ENCODE peak calls at places on chromosomes 4 and X, in seven cellular contexts. H is AG08396, Q is pons, B is neuronal stem cell, I is uterus, L is hypothalamus, D is tibial nerve. K is an unnamed sample.

GRCh38 chr4:159174645-159175147 is 71.8 kb downstream of the RAPGEF2 start:
- DNase-seq in H (no peak), Q (no peak), B (no peak), I (no peak), L (no peak), D (no peak), K (no peak)

GRCh38 chrX:20244936-20245335 is 21.8 kb downstream of the RPS6KA3 start:
- DNase-seq in H (no peak), Q (no peak), B (no peak), I (peak; percentile 32), L (no peak), D (peak; percentile 6), K (no peak)

GRCh38 chr4:88705805-88706518 is 8.3 kb upstream of the NAP1L5 start:
- DNase-seq in H (peak; percentile 56), Q (peak; percentile 88), B (no peak), I (no peak), L (no peak), D (no peak), K (no peak)

GRCh38 chr4:107213410-107213809 is 177.3 kb upstream of the DKK2 start:
- DNase-seq in H (no peak), Q (no peak), B (no peak), I (no peak), L (no peak), D (no peak), K (no peak)

GRCh38 chrX:136219893-136220292 is 31.3 kb downstream of the MAP7D3 start:
- DNase-seq in H (no peak), Q (no peak), B (no peak), I (no peak), L (no peak), D (no peak), K (no peak)

GRCh38 chr4:145177906-145178538 is 2.4 kb downstream of the OTUD4 start:
- DNase-seq in H (no peak), Q (peak; percentile 56), B (no peak), I (no peak), L (no peak), D (peak; percentile 13), K (peak; percentile 24)

GRCh38 chr4:101019941-101020401 is 327.4 kb downstream of the PPP3CA start:
- DNase-seq in H (no peak), Q (no peak), B (no peak), I (no peak), L (no peak), D (no peak), K (no peak)

GRCh38 chr4:165208741-165209388 is 1.5 kb downstream of the KLHL2 start:
- DNase-seq in H (no peak), Q (peak; percentile 69), B (no peak), I (no peak), L (no peak), D (no peak), K (peak; percentile 27)

GRCh38 chr4:189792819-189793618 is 147.7 kb upstream of the FRG1 start:
- DNase-seq in H (peak; percentile 73), Q (peak; percentile 81), B (peak; percentile 85), I (peak; percentile 40), L (peak; percentile 26), D (peak; percentile 63), K (peak; percentile 86)

GRCh38 chrX:13387656-13388421 is 68.0 kb upstream of the ATXN3L start:
- DNase-seq in H (no peak), Q (no peak), B (no peak), I (no peak), L (no peak), D (no peak), K (no peak)

GRCh38 chr4:87530868-87531267 is 1.7 kb upstream of the SPARCL1 start:
- DNase-seq in H (no peak), Q (peak; percentile 67), B (no peak), I (peak; percentile 88), L (peak; percentile 28), D (peak; percentile 84), K (peak; percentile 61)

GRCh38 chr4:164509951-164510350 is 244.0 kb upstream of the SMIM31 start:
- DNase-seq in H (no peak), Q (no peak), B (no peak), I (no peak), L (no peak), D (no peak), K (no peak)

GRCh38 chr4:163663454-163664225 is 169.2 kb downstream of the TMA16 start:
- DNase-seq in H (no peak), Q (no peak), B (no peak), I (no peak), L (no peak), D (no peak), K (no peak)

GRCh38 chr4:54661156-54661555 is 3.4 kb downstream of the KIT start:
- DNase-seq in H (no peak), Q (no peak), B (no peak), I (no peak), L (no peak), D (no peak), K (no peak)

GRCh38 chrX:13398073-13398823 is 78.4 kb upstream of the ATXN3L start:
- DNase-seq in H (peak; percentile 86), Q (no peak), B (peak; percentile 1), I (peak; percentile 45), L (no peak), D (peak; percentile 13), K (no peak)

K was measured in Ammon's horn.